ENCODE peak calls at places on chromosome 13, in seven cellular contexts. Q is stimulated activated CD8-positive, alpha-beta memory T cell treated with anti-CD3 and anti-CD28 coated beads, Interleukin-15, amount 100 ng/mL, for 48 hours; W is stimulated activated CD4-positive, alpha-beta T cell treated with anti-CD3 and anti-CD28 coated beads, TNF-alpha, amount 100 ng/mL, for 24 hours; K is fibroblast of lung; Y is left colon; J is HT-29; H is dorsolateral prefrontal cortex. S is an unnamed sample.

GRCh38 chr13:20051366-20051765 is 92.8 kb downstream of the ZMYM2 start:
- DNase-seq in Q (no peak), W (no peak), K (no peak), Y (no peak), J (no peak), H (no peak), S (no peak)

GRCh38 chr13:110308377-110309158 is 1.5 kb downstream of the COL4A2 start:
- DNase-seq in Q (no peak), W (no peak), K (peak; percentile 73), Y (peak; percentile 55), J (peak; percentile 57), H (no peak), S (no peak)

GRCh38 chr13:84192125-84192524 is 309.9 kb upstream of the SLITRK1 start:
- DNase-seq in Q (no peak), W (no peak), K (peak; percentile 99), Y (no peak), J (no peak), H (no peak), S (peak; percentile 76)

GRCh38 chr13:46490129-46490528 is 62.8 kb upstream of the LRCH1 start:
- DNase-seq in Q (no peak), W (no peak), K (no peak), Y (no peak), J (no peak), H (no peak), S (no peak)

GRCh38 chr13:52003551-52003950 is 7.7 kb downstream of the ATP7B start:
- DNase-seq in Q (no peak), W (no peak), K (no peak), Y (peak; percentile 37), J (no peak), H (no peak), S (no peak)

GRCh38 chr13:101970339-101970738 is 431.5 kb downstream of the FGF14 start:
- DNase-seq in Q (no peak), W (no peak), K (no peak), Y (no peak), J (no peak), H (no peak), S (no peak)

GRCh38 chr13:51681037-51681678 is 96.9 kb downstream of the WDFY2 start:
- DNase-seq in Q (no peak), W (no peak), K (peak; percentile 89), Y (no peak), J (peak; percentile 33), H (no peak), S (peak; percentile 88)

GRCh38 chr13:48500652-48501197 is 32.2 kb downstream of the RCBTB2 start:
- DNase-seq in Q (no peak), W (no peak), K (peak; percentile 88), Y (no peak), J (no peak), H (no peak), S (peak; percentile 96)

GRCh38 chr13:23392925-23393645 is 40.4 kb downstream of the SACS start:
- DNase-seq in Q (no peak), W (no peak), K (no peak), Y (no peak), J (no peak), H (no peak), S (no peak)

GRCh38 chr13:33606692-33607091 is 211.3 kb upstream of the RFC3 start:
- DNase-seq in Q (no peak), W (no peak), K (no peak), Y (no peak), J (peak; percentile 10), H (no peak), S (no peak)

GRCh38 chr13:106466691-106467405 is 68.6 kb downstream of the EFNB2 start:
- DNase-seq in Q (no peak), W (no peak), K (no peak), Y (no peak), J (no peak), H (no peak), S (no peak)

GRCh38 chr13:89401209-89401810 is 1730.1 kb downstream of the SLITRK5 start:
- DNase-seq in Q (no peak), W (no peak), K (peak; percentile 74), Y (no peak), J (peak; percentile 65), H (no peak), S (peak; percentile 73)

GRCh38 chr13:25699600-25699999 is 327.8 kb downstream of the ATP8A2 start:
- DNase-seq in Q (no peak), W (no peak), K (peak; percentile 16), Y (no peak), J (no peak), H (no peak), S (no peak)

GRCh38 chr13:31627097-31627496 is 112.2 kb upstream of the RXFP2 start:
- DNase-seq in Q (no peak), W (no peak), K (peak; percentile 64), Y (no peak), J (no peak), H (no peak), S (peak; percentile 39)

GRCh38 chr13:97282705-97283104 is 60.6 kb downstream of the MBNL2 start:
- DNase-seq in Q (no peak), W (no peak), K (peak; percentile 61), Y (no peak), J (no peak), H (no peak), S (no peak)

GRCh38 chr13:110617326-110618072 is 2.2 kb downstream of the NAXD start:
- DNase-seq in Q (no peak), W (no peak), K (peak; percentile 79), Y (no peak), J (peak; percentile 26), H (no peak), S (peak; percentile 97)

GRCh38 chr13:60150538-60150937 is 13.2 kb downstream of the DIAPH3 start:
- DNase-seq in Q (no peak), W (no peak), K (no peak), Y (no peak), J (no peak), H (no peak), S (no peak)

GRCh38 chr13:58239774-58240268 is 608.3 kb downstream of the PCDH17 start:
- DNase-seq in Q (no peak), W (no peak), K (no peak), Y (no peak), J (no peak), H (no peak), S (no peak)

GRCh38 chr13:73303858-73304257 is 245.1 kb downstream of the KLF5 start:
- DNase-seq in Q (no peak), W (peak; percentile 33), K (peak; percentile 74), Y (no peak), J (no peak), H (peak; percentile 4), S (peak; percentile 75)

GRCh38 chr13:113299951-113300350 is 2.9 kb downstream of the LAMP1 start:
- DNase-seq in Q (no peak), W (no peak), K (no peak), Y (no peak), J (no peak), H (no peak), S (no peak)

GRCh38 chr13:19673473-19674430 is 40.3 kb downstream of the MPHOSPH8 start:
- DNase-seq in Q (no peak), W (no peak), K (peak; percentile 25), Y (no peak), J (no peak), H (no peak), S (no peak)

GRCh38 chr13:69603144-69603853 is 504.3 kb upstream of the ATXN8OS start:
- DNase-seq in Q (no peak), W (no peak), K (no peak), Y (no peak), J (no peak), H (no peak), S (no peak)

GRCh38 chr13:113655358-113656014 is 2.5 kb downstream of the ATP4B start:
- DNase-seq in Q (no peak), W (no peak), K (no peak), Y (peak; percentile 2), J (no peak), H (no peak), S (no peak)

GRCh38 chr13:51801631-51802099 is 2.3 kb downstream of the DHRS12 start:
- DNase-seq in Q (no peak), W (no peak), K (no peak), Y (peak; percentile 88), J (peak; percentile 87), H (peak; percentile 73), S (no peak)

GRCh38 chr13:60332682-60333081 is 64.3 kb upstream of the TDRD3 start:
- DNase-seq in Q (no peak), W (no peak), K (no peak), Y (no peak), J (no peak), H (no peak), S (no peak)

GRCh38 chr13:107466326-107466725 is 749.0 kb downstream of the LIG4 start:
- DNase-seq in Q (no peak), W (no peak), K (peak; percentile 88), Y (no peak), J (no peak), H (no peak), S (peak; percentile 62)

GRCh38 chr13:77896977-77897376 is 21.7 kb downstream of the EDNRB start:
- DNase-seq in Q (no peak), W (no peak), K (no peak), Y (no peak), J (no peak), H (no peak), S (no peak)

GRCh38 chr13:110566201-110566600 is 4.7 kb upstream of the RAB20 start:
- DNase-seq in Q (no peak), W (no peak), K (no peak), Y (no peak), J (no peak), H (no peak), S (no peak)

GRCh38 chr13:34654682-34655081 is 287.4 kb upstream of the NBEA start:
- DNase-seq in Q (no peak), W (no peak), K (peak; percentile 77), Y (no peak), J (no peak), H (no peak), S (no peak)

GRCh38 chr13:25971499-25972145 is 80.2 kb downstream of the SHISA2 start:
- DNase-seq in Q (no peak), W (no peak), K (no peak), Y (no peak), J (no peak), H (no peak), S (no peak)

GRCh38 chr13:44764334-44764733 is 188.2 kb upstream of the TSC22D1 start:
- DNase-seq in Q (no peak), W (no peak), K (peak; percentile 45), Y (peak; percentile 67), J (peak; percentile 85), H (no peak), S (no peak)

GRCh38 chr13:75864718-75865117 is 228.6 kb downstream of the LMO7 start:
- DNase-seq in Q (no peak), W (no peak), K (peak; percentile 70), Y (no peak), J (no peak), H (no peak), S (peak; percentile 93)

GRCh38 chr13:98187862-98188261 is 10.8 kb upstream of the RNF113B start:
- DNase-seq in Q (no peak), W (no peak), K (no peak), Y (no peak), J (no peak), H (peak; percentile 30), S (no peak)

GRCh38 chr13:36421447-36421846 is 10.8 kb upstream of the CCNA1 start:
- DNase-seq in Q (no peak), W (no peak), K (peak; percentile 60), Y (no peak), J (no peak), H (no peak), S (no peak)

GRCh38 chr13:47611664-47612288 is 389.3 kb downstream of the SUCLA2 start:
- DNase-seq in Q (no peak), W (no peak), K (peak; percentile 72), Y (no peak), J (no peak), H (no peak), S (peak; percentile 45)

GRCh38 chr13:98847780-98848179 is 95.3 kb upstream of the SLC15A1 start:
- DNase-seq in Q (no peak), W (no peak), K (no peak), Y (no peak), J (no peak), H (no peak), S (no peak)

GRCh38 chr13:42218576-42218975 is 53.4 kb upstream of the AKAP11 start:
- DNase-seq in Q (no peak), W (no peak), K (no peak), Y (no peak), J (no peak), H (no peak), S (no peak)

GRCh38 chr13:35964764-35965163 is 166.4 kb downstream of the DCLK1 start:
- DNase-seq in Q (no peak), W (no peak), K (no peak), Y (no peak), J (no peak), H (no peak), S (peak; percentile 68)